ENCODE peak calls at places on chromosomes 4 and X, in four cellular contexts. D, M, K and S are unnamed samples.

GRCh38 chr4:8006471-8006870 is 66.8 kb upstream of the AFAP1 start:
- DNase-seq in K (no peak), D (no peak), M (no peak), S (no peak)

GRCh38 chr4:113300384-113301011 is 251.0 kb downstream of the ANK2 start:
- DNase-seq in M (peak), D (no peak), K (no peak), S (peak)

GRCh38 chr4:2142630-2143427 is 83.7 kb downstream of the NAT8L start:
- DNase-seq in M (peak), K (no peak), D (no peak), S (no peak)

GRCh38 chr4:48974979-48975640 is 11.0 kb upstream of the CWH43 start:
- DNase-seq in K (no peak), D (no peak), M (no peak), S (no peak)

GRCh38 chr4:140180577-140180976 is 26.6 kb upstream of the MAML3 start:
- DNase-seq in M (peak), D (no peak), K (no peak), S (no peak)

GRCh38 chr4:20565075-20565721 is 135.1 kb upstream of the PACRGL start:
- DNase-seq in K (no peak), M (no peak), D (no peak), S (no peak)

GRCh38 chrX:19724409-19724808 is 163.0 kb downstream of the SH3KBP1 start:
- DNase-seq in D (no peak), M (no peak), K (no peak), S (no peak)

GRCh38 chrX:113514906-113515305 is 674.3 kb upstream of the AMOT start:
- DNase-seq in D (no peak), M (no peak), K (no peak), S (no peak)

GRCh38 chr4:108651068-108651794 is 832 bp downstream of the OSTC start:
- DNase-seq in D (no peak), K (no peak), M (peak), S (peak)

GRCh38 chr4:127558489-127559407 is 74.0 kb upstream of the INTU start:
- DNase-seq in M (no peak), K (no peak), D (no peak), S (no peak)

GRCh38 chr4:139099366-139099982 is 77.5 kb downstream of the ELF2 start:
- DNase-seq in D (peak), M (peak), K (peak), S (peak)

GRCh38 chrX:20362268-20363002 is 95.7 kb upstream of the RPS6KA3 start:
- DNase-seq in M (peak), D (peak), K (no peak), S (no peak)

GRCh38 chr4:154807042-154807630 is 26.1 kb downstream of the RBM46 start:
- DNase-seq in D (no peak), K (no peak), M (peak), S (peak)

GRCh38 chr4:184349283-184350039 is 124.9 kb downstream of the IRF2 start:
- DNase-seq in D (no peak), M (no peak), K (no peak), S (no peak)

GRCh38 chrX:24030597-24030996 is 3.6 kb upstream of the KLHL15 start:
- DNase-seq in K (no peak), M (no peak), D (no peak), S (no peak)

GRCh38 chr4:149999485-150000074 is 78.7 kb upstream of the DCLK2 start:
- DNase-seq in M (peak), D (peak), K (no peak), S (peak)

GRCh38 chrX:17592117-17592516 is 145.2 kb upstream of the SCML1 start:
- DNase-seq in K (no peak), M (peak), D (no peak), S (no peak)

GRCh38 chr4:24991015-24991414 is 39.7 kb downstream of the LGI2 start:
- DNase-seq in K (no peak), M (peak), D (no peak), S (no peak)

GRCh38 chr4:118224239-118224829 is 128.5 kb downstream of the PRSS12 start:
- DNase-seq in M (peak), K (peak), D (no peak), S (peak)

GRCh38 chrX:87528487-87528886 is 10.9 kb downstream of the KLHL4 start:
- DNase-seq in D (no peak), K (no peak), M (no peak), S (no peak)

GRCh38 chrX:70166601-70167590 is 10.4 kb upstream of the DGAT2L6 start:
- DNase-seq in K (peak), M (peak), D (no peak), S (peak)

GRCh38 chr4:176774852-176775251 is 17.9 kb downstream of the VEGFC start:
- DNase-seq in M (peak), D (no peak), K (no peak), S (no peak)

GRCh38 chr4:2390146-2390545 is 28.3 kb downstream of the ZFYVE28 start:
- DNase-seq in K (no peak), D (no peak), M (no peak), S (no peak)

GRCh38 chrX:134631404-134632346 is 26.6 kb downstream of the PLAC1 start:
- DNase-seq in M (no peak), K (no peak), D (no peak), S (no peak)

GRCh38 chrX:132877954-132878536 is 80.4 kb downstream of the HS6ST2 start:
- DNase-seq in D (no peak), K (no peak), M (no peak), S (no peak)

GRCh38 chr4:14336656-14337055 is 665.6 kb upstream of the CPEB2 start:
- DNase-seq in D (no peak), M (peak), K (no peak), S (peak)

GRCh38 chrX:87900320-87900908 is 382.8 kb downstream of the KLHL4 start:
- DNase-seq in K (no peak), D (no peak), M (peak), S (no peak)

GRCh38 chr4:140790765-140791164 is 34.6 kb upstream of the TBC1D9 start:
- DNase-seq in M (peak), K (peak), D (no peak), S (no peak)

GRCh38 chrX:9765072-9765736 is 443 bp downstream of the GPR143 start:
- DNase-seq in K (no peak), D (no peak), M (no peak), S (no peak)

GRCh38 chrX:68994135-68994882 is 165.5 kb downstream of the EFNB1 start:
- DNase-seq in M (no peak), K (no peak), D (no peak), S (no peak)

GRCh38 chrX:79325263-79325958 is 41.7 kb downstream of the ITM2A start:
- DNase-seq in K (no peak), D (no peak), M (peak), S (no peak)

GRCh38 chr4:128658214-128658621 is 151.3 kb upstream of the JADE1 start:
- DNase-seq in K (no peak), D (no peak), M (no peak), S (no peak)

GRCh38 chr4:53011176-53011575 is 149.1 kb downstream of the RASL11B start:
- DNase-seq in K (no peak), M (no peak), D (no peak), S (no peak)

GRCh38 chr4:169160825-169161224 is 109.9 kb downstream of the SH3RF1 start:
- DNase-seq in K (no peak), D (no peak), M (no peak), S (no peak)

GRCh38 chr4:106329027-106329618 is 12.8 kb downstream of the AIMP1 start:
- DNase-seq in M (peak), K (peak), D (no peak), S (peak)
- TF ChIP-seq CTCF in M (peak), K (peak), D (peak), S (peak)

GRCh38 chrX:130625381-130625780 is 223.6 kb downstream of the RBMX2 start:
- DNase-seq in M (no peak), K (no peak), D (no peak), S (no peak)
- H3K27ac ChIP-seq in M (no peak), K (no peak), D (no peak), S (no peak)

DNA sequence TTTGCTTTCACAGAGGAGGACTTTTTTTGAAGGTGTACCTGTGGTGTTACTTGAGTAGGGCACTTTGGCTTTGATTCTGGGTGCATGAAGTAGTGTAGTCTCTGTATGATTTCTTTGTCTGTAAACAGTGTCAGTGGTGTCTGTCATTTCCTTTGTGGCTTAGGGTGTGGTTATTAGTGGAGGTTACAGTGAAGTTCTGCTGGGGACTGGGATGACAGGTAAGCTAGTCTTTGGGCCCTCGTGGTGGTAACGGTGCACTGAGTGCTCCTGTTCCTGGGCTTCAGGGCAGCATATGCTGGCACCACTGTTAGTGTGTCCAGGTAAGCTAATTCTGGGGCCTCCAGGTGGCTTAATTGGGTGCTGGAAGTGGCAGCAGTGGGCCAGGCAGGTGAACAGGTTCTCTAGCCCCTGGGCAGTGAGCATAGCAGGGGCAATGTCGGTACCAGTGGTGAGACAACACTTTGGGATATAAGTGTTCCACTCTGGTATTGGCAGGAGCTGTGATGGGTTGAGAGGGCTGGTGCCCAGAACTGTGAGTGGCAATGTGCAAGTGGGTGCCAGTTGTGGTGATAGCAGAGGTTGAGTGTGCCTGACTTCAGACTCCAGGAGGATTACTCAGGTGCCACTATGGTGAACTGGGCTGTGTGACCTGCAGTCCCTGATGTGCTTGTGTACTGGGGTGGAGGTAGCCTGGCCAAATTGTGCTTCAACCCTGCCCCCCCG is 26.0 kb upstream of the VSIG1 start:
- DNase-seq in K (no peak), M (peak), D (no peak), S (no peak)
- TF ChIP-seq CTCF in K (no peak), M (no peak), D (no peak), S (no peak)

GRCh38 chr4:158783775-158784174 is 14.9 kb downstream of the FNIP2 start:
- DNase-seq in D (no peak), K (no peak), M (peak), S (no peak)
- H3K27ac ChIP-seq in D (peak), K (no peak), M (no peak), S (no peak)

GRCh38 chrX:75963774-75964173 is 178.7 kb upstream of the MAGEE2 start:
- DNase-seq in K (no peak), M (no peak), D (no peak), S (no peak)

DNA sequence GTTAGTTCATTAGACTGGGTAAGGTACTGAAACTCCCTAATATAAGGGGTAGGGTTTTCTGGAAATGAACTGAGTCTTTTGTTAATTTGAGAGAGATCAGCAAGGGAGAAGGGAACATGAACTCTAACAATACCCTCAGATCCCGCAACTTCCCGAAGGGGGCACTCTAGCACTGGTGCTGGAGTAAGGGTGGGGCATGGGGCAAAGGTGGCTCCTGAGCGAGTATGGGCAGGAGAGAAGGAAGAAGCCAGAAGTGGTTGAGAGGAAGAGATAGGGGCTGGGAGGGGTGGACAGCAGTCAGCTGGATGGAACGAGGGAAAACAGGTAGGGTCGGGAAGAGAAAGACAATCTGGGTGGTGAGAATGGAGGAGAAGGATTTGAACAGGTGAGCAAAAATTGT is 183.2 kb upstream of the MAGEE2 start:
- DNase-seq in M (peak), D (no peak), K (no peak), S (no peak)
- TF ChIP-seq CTCF in M (no peak), D (no peak), K (no peak), S (no peak)